ENCODE peak calls at places on chromosomes 2 and 18, in four cellular contexts. One of them, this sample, is unnamed. For H3K4me1, the result is how much of the 10 kb centered on the place peaks cover.

GRCh38 chr2:216773072-216773471 is 77.7 kb upstream of the IGFBP5 start:
- DNase-seq in GM23338: no peak
- DNase-seq in testis: no peak
- DNase-seq in right lobe of liver: no peak
- DNase-seq in this sample: no peak

GRCh38 chr2:166419616-166419934 is 43.8 kb upstream of the SCN9A start:
- DNase-seq in testis: no peak
- DNase-seq in GM23338: peak
- DNase-seq in right lobe of liver: no peak
- DNase-seq in this sample: no peak

GRCh38 chr2:224219781-224220180 is 180.7 kb upstream of the SERPINE2 start:
- DNase-seq in right lobe of liver: no peak
- DNase-seq in testis: no peak
- DNase-seq in GM23338: no peak
- DNase-seq in this sample: no peak

GRCh38 chr18:55470826-55471225 is 117.2 kb downstream of the TCF4 start:
- DNase-seq in GM23338: no peak
- DNase-seq in right lobe of liver: no peak
- DNase-seq in testis: no peak
- DNase-seq in this sample: no peak

GRCh38 chr2:624551-625347 is 52.5 kb downstream of the TMEM18 start:
- DNase-seq in right lobe of liver: no peak
- DNase-seq in GM23338: no peak
- DNase-seq in testis: no peak
- DNase-seq in this sample: peak

GRCh38 chr2:240230424-240230945 is 90.0 kb upstream of the OTOS start:
- DNase-seq in GM23338: no peak
- DNase-seq in right lobe of liver: no peak
- DNase-seq in testis: peak
- DNase-seq in this sample: no peak

GRCh38 chr2:173654896-173655265 is 300.2 kb downstream of the CDCA7 start:
- DNase-seq in right lobe of liver: no peak
- DNase-seq in testis: no peak
- DNase-seq in GM23338: no peak
- DNase-seq in this sample: no peak

GRCh38 chr18:470661-471501 is 29.6 kb downstream of the COLEC12 start:
- DNase-seq in GM23338: no peak
- DNase-seq in testis: no peak
- DNase-seq in right lobe of liver: no peak
- DNase-seq in this sample: no peak

GRCh38 chr18:13492314-13492713 is 234.0 kb downstream of the FAM210A start:
- DNase-seq in GM23338: no peak
- DNase-seq in right lobe of liver: no peak
- DNase-seq in testis: no peak
- DNase-seq in this sample: no peak

GRCh38 chr2:107380912-107381311 is 445.8 kb upstream of the RGPD4 start:
- DNase-seq in right lobe of liver: no peak
- DNase-seq in testis: no peak
- DNase-seq in GM23338: no peak
- DNase-seq in this sample: no peak

GRCh38 chr18:40866013-40866644 is 1088.9 kb upstream of the PIK3C3 start:
- DNase-seq in testis: peak
- DNase-seq in GM23338: no peak
- DNase-seq in right lobe of liver: no peak
- DNase-seq in this sample: no peak

GRCh38 chr18:8742382-8743361 is 37.3 kb downstream of the MTCL1 start:
- DNase-seq in right lobe of liver: no peak
- DNase-seq in testis: no peak
- DNase-seq in GM23338: no peak
- DNase-seq in this sample: no peak

GRCh38 chr2:69333352-69333751 is 53.7 kb downstream of the GFPT1 start:
- DNase-seq in GM23338: no peak
- DNase-seq in right lobe of liver: no peak
- DNase-seq in testis: no peak
- DNase-seq in this sample: no peak

GRCh38 chr2:3241971-3242746 is 135.5 kb downstream of the EIPR1 start:
- DNase-seq in testis: no peak
- DNase-seq in GM23338: no peak
- DNase-seq in right lobe of liver: no peak
- DNase-seq in this sample: no peak

GRCh38 chr18:49048361-49048760 is 97.6 kb upstream of the SMAD7 start:
- DNase-seq in testis: no peak
- DNase-seq in GM23338: no peak
- DNase-seq in right lobe of liver: no peak
- DNase-seq in this sample: no peak

GRCh38 chr2:236988690-236989639 is 96.7 kb upstream of the COPS8 start:
- DNase-seq in GM23338: no peak
- DNase-seq in testis: peak
- DNase-seq in right lobe of liver: peak
- DNase-seq in this sample: no peak

GRCh38 chr18:3816601-3817363 is 366.8 kb downstream of the TGIF1 start:
- DNase-seq in GM23338: no peak
- DNase-seq in right lobe of liver: no peak
- DNase-seq in testis: no peak
- DNase-seq in this sample: peak

GRCh38 chr18:43931439-43931838 is 654.1 kb upstream of the SYT4 start:
- DNase-seq in GM23338: no peak
- DNase-seq in testis: no peak
- DNase-seq in right lobe of liver: no peak
- DNase-seq in this sample: no peak

GRCh38 chr2:15168116-15168515 is 393.0 kb downstream of the NBAS start:
- DNase-seq in right lobe of liver: no peak
- DNase-seq in testis: no peak
- DNase-seq in GM23338: no peak
- DNase-seq in this sample: no peak

GRCh38 chr18:69916412-69916811 is 31.3 kb downstream of the CD226 start:
- DNase-seq in right lobe of liver: no peak
- DNase-seq in testis: no peak
- DNase-seq in GM23338: no peak
- DNase-seq in this sample: no peak

GRCh38 chr2:239870276-239870675 is 154.9 kb downstream of the NDUFA10 start:
- DNase-seq in testis: no peak
- DNase-seq in right lobe of liver: no peak
- DNase-seq in GM23338: no peak
- DNase-seq in this sample: peak

GRCh38 chr2:154507186-154507585 is 191.3 kb upstream of the KCNJ3 start:
- DNase-seq in testis: no peak
- DNase-seq in right lobe of liver: no peak
- DNase-seq in GM23338: peak
- DNase-seq in this sample: no peak

GRCh38 chr2:238100049-238100820 is at the start of gene ESPNL:
- DNase-seq in testis: peak
- DNase-seq in GM23338: no peak
- DNase-seq in right lobe of liver: peak
- DNase-seq in this sample: peak

GRCh38 chr2:120231974-120232635 is 8.9 kb upstream of the TMEM185B start:
- DNase-seq in GM23338: no peak
- DNase-seq in testis: no peak
- DNase-seq in right lobe of liver: no peak
- DNase-seq in this sample: no peak

GRCh38 chr2:152189622-152190495 is 14.3 kb upstream of the STAM2 start:
- DNase-seq in GM23338: peak
- DNase-seq in right lobe of liver: no peak
- DNase-seq in testis: peak
- DNase-seq in this sample: no peak

GRCh38 chr2:200795044-200795443 is 16.7 kb upstream of the BZW1 start:
- DNase-seq in testis: peak
- DNase-seq in GM23338: peak
- DNase-seq in right lobe of liver: peak
- DNase-seq in this sample: no peak

GRCh38 chr18:59718108-59719057 is 21.2 kb upstream of the CCBE1 start:
- DNase-seq in right lobe of liver: no peak
- DNase-seq in GM23338: no peak
- DNase-seq in testis: no peak
- DNase-seq in this sample: no peak

GRCh38 chr2:219018286-219018685 is 23.0 kb downstream of the CFAP65 start:
- DNase-seq in testis: no peak
- DNase-seq in GM23338: no peak
- DNase-seq in right lobe of liver: peak
- DNase-seq in this sample: no peak

GRCh38 chr2:178177066-178177679 is 17.1 kb upstream of the OSBPL6 start:
- DNase-seq in GM23338: no peak
- DNase-seq in testis: no peak
- DNase-seq in right lobe of liver: no peak
- DNase-seq in this sample: no peak

GRCh38 chr18:55150001-55150400 is 190.7 kb upstream of the CCDC68 start:
- DNase-seq in testis: no peak
- DNase-seq in GM23338: no peak
- DNase-seq in right lobe of liver: no peak
- DNase-seq in this sample: no peak

GRCh38 chr2:15630121-15630957 is 38.7 kb downstream of the DDX1 start:
- DNase-seq in right lobe of liver: no peak
- DNase-seq in GM23338: no peak
- DNase-seq in testis: no peak
- DNase-seq in this sample: no peak

GRCh38 chr2:96117701-96118588 is 1.6 kb upstream of the ADRA2B start:
- DNase-seq in GM23338: peak
- DNase-seq in testis: no peak
- DNase-seq in right lobe of liver: peak
- DNase-seq in this sample: no peak

GRCh38 chr2:150578481-150578880 is 91.0 kb upstream of the RND3 start:
- DNase-seq in GM23338: no peak
- DNase-seq in testis: no peak
- DNase-seq in right lobe of liver: no peak
- DNase-seq in this sample: no peak

DNA sequence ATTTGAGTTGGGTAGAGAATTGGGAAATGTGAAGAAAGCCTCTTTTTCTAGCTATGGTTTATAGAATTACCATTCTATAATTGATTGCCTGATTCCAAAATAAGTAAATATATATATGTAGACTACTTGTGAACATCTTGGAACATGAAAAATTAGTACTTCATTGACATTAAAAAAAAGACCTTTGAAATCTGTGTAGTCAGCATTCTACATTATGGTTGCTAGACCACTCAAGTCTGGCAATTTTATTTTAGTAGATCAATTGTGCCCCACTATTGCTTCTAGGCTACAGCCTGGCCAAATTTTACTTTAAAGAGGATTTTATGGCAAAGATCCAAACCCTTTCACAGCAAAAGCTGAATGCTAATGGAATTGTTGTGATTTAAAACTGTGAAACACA is 279.8 kb downstream of the IKZF2 start:
- DNase-seq in right lobe of liver: no peak
- DNase-seq in GM23338: no peak
- DNase-seq in testis: no peak
- DNase-seq in this sample: no peak
- H3K4me1 ChIP-seq in right lobe of liver: under half
- H3K4me1 ChIP-seq in GM23338: under half
- H3K4me1 ChIP-seq in testis: under half
- H3K4me1 ChIP-seq in this sample: under half

DNA sequence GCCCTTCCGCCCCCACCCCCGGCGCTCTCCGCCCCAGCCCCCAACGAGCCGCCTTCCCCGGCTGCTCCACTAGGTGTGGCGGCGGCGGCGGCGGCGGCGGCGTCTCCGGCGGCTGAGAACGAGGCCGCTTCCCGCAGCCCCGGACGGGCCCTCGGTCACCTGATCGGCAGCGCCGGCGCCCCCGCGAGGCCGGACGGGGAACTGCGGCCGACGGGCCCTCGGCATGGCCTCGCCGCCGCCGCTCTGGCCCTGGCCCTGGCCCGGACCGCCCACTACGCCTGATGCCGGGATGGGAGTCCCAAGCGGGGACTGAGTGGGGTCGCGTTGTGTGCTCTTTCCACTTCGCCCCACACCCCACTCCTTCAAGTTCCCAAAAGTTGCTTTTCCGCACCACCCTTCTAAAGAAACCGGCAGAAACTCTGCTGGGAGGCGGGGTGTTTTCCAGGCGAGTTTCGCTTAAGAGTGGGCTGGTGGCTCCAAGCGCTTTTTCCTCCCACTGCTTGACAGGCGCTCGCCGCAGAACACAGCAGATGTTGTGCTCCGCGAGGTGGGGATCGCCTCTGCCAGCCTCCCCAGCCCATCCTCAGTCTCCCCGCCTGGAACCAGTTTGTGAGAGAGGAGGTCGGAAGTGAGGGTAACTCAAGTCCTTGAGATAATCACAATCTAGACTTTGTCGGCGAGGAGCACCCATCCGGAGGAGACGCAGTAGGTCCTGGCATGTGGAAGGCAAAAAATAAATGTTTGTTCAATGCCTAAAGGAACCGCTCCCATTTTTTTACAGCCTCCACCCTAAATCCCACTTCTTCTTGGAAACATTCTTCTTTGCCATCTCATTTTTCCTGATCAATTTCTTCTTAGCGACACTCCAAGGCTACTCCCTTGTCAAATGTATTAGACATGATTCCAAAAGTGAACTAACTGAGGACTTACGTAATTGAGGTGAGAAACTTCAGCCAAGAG is at the start of gene NCKAP1:
- DNase-seq in testis: peak
- DNase-seq in GM23338: peak
- DNase-seq in right lobe of liver: peak
- DNase-seq in this sample: peak
- TF ChIP-seq CTCF in testis: peak
- TF ChIP-seq CTCF in GM23338: peak
- TF ChIP-seq CTCF in right lobe of liver: peak
- TF ChIP-seq CTCF in this sample: peak

GRCh38 chr2:158381978-158382377 is 74.6 kb downstream of the CCDC148 start:
- DNase-seq in GM23338: no peak
- DNase-seq in testis: no peak
- DNase-seq in right lobe of liver: no peak
- DNase-seq in this sample: no peak
- H3K4me1 ChIP-seq in GM23338: under half
- H3K4me1 ChIP-seq in testis: under half
- H3K4me1 ChIP-seq in right lobe of liver: under half
- H3K4me1 ChIP-seq in this sample: under half

GRCh38 chr2:71557321-71557720 is 104.0 kb downstream of the DYSF start:
- DNase-seq in GM23338: peak
- DNase-seq in right lobe of liver: peak
- DNase-seq in testis: no peak
- DNase-seq in this sample: no peak
- TF ChIP-seq CTCF in GM23338: no peak
- TF ChIP-seq CTCF in right lobe of liver: no peak
- TF ChIP-seq CTCF in testis: no peak
- TF ChIP-seq CTCF in this sample: no peak

GRCh38 chr2:217915706-217916105 is 87.1 kb downstream of the TNS1 start:
- DNase-seq in testis: no peak
- DNase-seq in right lobe of liver: no peak
- DNase-seq in GM23338: no peak
- DNase-seq in this sample: no peak
- H3K4me1 ChIP-seq in testis: half or more
- H3K4me1 ChIP-seq in right lobe of liver: under half
- H3K4me1 ChIP-seq in GM23338: under half
- H3K4me1 ChIP-seq in this sample: half or more

DNA sequence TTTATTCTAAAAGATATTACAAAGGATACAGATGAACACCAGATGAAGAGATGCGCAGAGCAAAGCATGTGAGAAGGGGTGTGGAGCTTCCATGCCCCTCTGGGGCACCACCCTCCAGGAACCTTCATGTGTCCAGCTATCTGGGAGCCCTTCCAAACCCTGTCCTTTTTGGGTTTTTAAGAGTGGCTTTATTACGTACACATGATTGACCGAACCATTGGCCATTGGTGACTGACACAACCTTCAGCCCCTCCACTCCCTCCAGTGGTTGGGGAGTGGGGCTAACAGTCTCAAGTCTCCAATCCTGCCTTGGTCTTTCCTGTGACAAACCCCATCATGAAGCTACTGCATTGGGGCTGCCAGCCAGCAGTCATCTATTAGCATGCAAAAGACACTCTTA is 19.5 kb downstream of the IL1B start:
- DNase-seq in testis: no peak
- DNase-seq in right lobe of liver: no peak
- DNase-seq in GM23338: peak
- DNase-seq in this sample: no peak
- TF ChIP-seq CTCF in testis: no peak
- TF ChIP-seq CTCF in right lobe of liver: no peak
- TF ChIP-seq CTCF in GM23338: no peak
- TF ChIP-seq CTCF in this sample: no peak

This sample was measured in esophagus muscularis mucosa.